ENCODE peak calls at places on chromosomes 3 and 15, in ten cellular contexts. K is mucosa of descending colon; H is hepatocyte; L is EL; C is posterior cingulate gyrus; Q is activated CD4-positive, alpha-beta T cell treated with anti-CD3 and anti-CD28 coated beads, Interleukin-2, amount 10 ng/mL, durations not matched to agents 7 days and 5 days; A is iPS-NIHi11; I is Kasumi-1; Y is NCI-H2227 treated with DMSO at 0.1 percent for 48 hours; E is tibial artery. N is an unnamed sample.

GRCh38 chr3:134426660-134427181 is 52.5 kb upstream of the AMOTL2 start:
- DNase-seq in Q (no peak), I (no peak), E (no peak), K (no peak), Y (no peak), H (no peak), A (no peak), L (peak), C (no peak), N (no peak)

GRCh38 chr3:58487140-58487886 is 4.6 kb upstream of the KCTD6 start:
- DNase-seq in I (no peak), L (peak), C (peak), Q (no peak), Y (no peak), K (no peak), A (no peak), H (no peak), E (peak), N (peak)

GRCh38 chr3:160929595-160929994 is 173.6 kb downstream of the PPM1L start:
- DNase-seq in Y (no peak), H (no peak), K (peak), L (peak), C (peak), Q (no peak), A (no peak), E (peak), I (no peak), N (no peak)

GRCh38 chr15:94135748-94136147 is 95.6 kb upstream of the MCTP2 start:
- DNase-seq in Y (no peak), L (no peak), E (no peak), A (no peak), C (no peak), H (no peak), I (no peak), Q (no peak), K (no peak), N (peak)

GRCh38 chr15:34855893-34856292 is 60.5 kb upstream of the ACTC1 start:
- DNase-seq in Y (no peak), H (no peak), E (peak), A (no peak), I (no peak), C (no peak), L (peak), K (no peak), Q (no peak), N (no peak)

GRCh38 chr3:182325213-182325941 is 467.9 kb upstream of the ATP11B start:
- DNase-seq in L (no peak), H (no peak), C (no peak), Q (no peak), A (no peak), I (no peak), Y (peak), E (no peak), K (no peak), N (no peak)

GRCh38 chr3:141942006-141942405 is 65.6 kb downstream of the ATP1B3 start:
- DNase-seq in A (no peak), E (no peak), Q (no peak), I (no peak), K (no peak), H (peak), Y (no peak), C (no peak), L (no peak), N (no peak)

GRCh38 chr3:49421890-49422378 is 339 bp downstream of the AMT start:
- DNase-seq in Q (no peak), H (no peak), C (no peak), Y (no peak), L (no peak), K (no peak), E (no peak), I (no peak), A (no peak), N (no peak)

GRCh38 chr15:84598250-84598649 is 2.6 kb upstream of the ZSCAN2 start:
- DNase-seq in K (no peak), I (peak), A (no peak), C (no peak), L (no peak), H (no peak), E (no peak), Q (peak), Y (no peak), N (no peak)

GRCh38 chr15:25799906-25800700 is 63.0 kb downstream of the ATP10A start:
- DNase-seq in H (no peak), Q (no peak), A (no peak), E (peak), Y (no peak), L (no peak), C (no peak), K (no peak), I (no peak), N (no peak)

GRCh38 chr15:76150508-76150907 is 90.7 kb downstream of the TMEM266 start:
- DNase-seq in A (no peak), K (no peak), H (no peak), C (peak), Q (no peak), L (no peak), E (peak), I (peak), Y (no peak), N (no peak)

GRCh38 chr3:85939026-85939616 is 980.3 kb downstream of the CADM2 start:
- DNase-seq in H (peak), K (no peak), E (no peak), A (peak), I (no peak), Y (peak), C (peak), Q (no peak), L (no peak), N (peak)